ENCODE peak calls at places on chromosome 14, in ten cellular contexts. E is thyroid gland, N is SJSA1, C is endothelial cell of umbilical vein, W is PC-3, Y is astrocyte, T is thoracic aorta, H is adrenal gland, U is mammary epithelial cell, V is fibroblast of lung. G is an unnamed sample. For H3K36me3, the result is how much of the 10 kb centered on the place peaks cover.

GRCh38 chr14:76828339-76829015 is 2.3 kb downstream of the LRRC74A start:
- DNase-seq in Y (no peak), V (no peak), C (no peak), H (no peak), U (peak), E (no peak), T (no peak), N (no peak), W (no peak), G (no peak)

GRCh38 chr14:102849522-102850379 is 72.5 kb downstream of the TRAF3 start:
- DNase-seq in W (no peak), C (peak), H (no peak), T (no peak), V (peak), Y (peak), E (peak), N (no peak), U (peak), G (no peak)

GRCh38 chr14:51981218-51981854 is 8.0 kb upstream of the RTRAF start:
- DNase-seq in N (no peak), C (no peak), V (no peak), T (no peak), W (no peak), Y (no peak), U (no peak), E (no peak), H (no peak), G (no peak)

GRCh38 chr14:75709207-75709812 is 48.3 kb downstream of the TTLL5 start:
- DNase-seq in C (peak), U (peak), N (peak), W (peak), V (peak), H (peak), E (peak), T (peak), Y (peak), G (peak)

GRCh38 chr14:52012635-52013034 is 23.3 kb downstream of the RTRAF start:
- DNase-seq in C (no peak), W (no peak), Y (no peak), U (no peak), T (no peak), N (no peak), E (no peak), V (no peak), H (peak), G (no peak)

GRCh38 chr14:89767861-89768268 is 186.7 kb downstream of the EFCAB11 start:
- DNase-seq in W (peak), U (peak), T (no peak), Y (peak), H (peak), N (no peak), V (peak), E (no peak), C (peak), G (no peak)

GRCh38 chr14:37587881-37588666 is 7.0 kb downstream of the FOXA1 start:
- DNase-seq in U (no peak), C (no peak), Y (no peak), V (no peak), W (peak), H (no peak), N (no peak), T (no peak), E (no peak), G (no peak)

GRCh38 chr14:36747411-36748184 is 85.9 kb downstream of the PAX9 start:
- DNase-seq in C (peak), V (no peak), Y (no peak), T (no peak), N (no peak), U (no peak), W (peak), E (no peak), H (no peak), G (no peak)

GRCh38 chr14:61514006-61514830 is 181.1 kb upstream of the HIF1A start:
- DNase-seq in N (no peak), Y (peak), T (no peak), U (peak), W (peak), E (peak), V (peak), H (no peak), C (no peak), G (peak)

GRCh38 chr14:53144244-53144643 is 8.9 kb downstream of the DDHD1 start:
- DNase-seq in C (no peak), U (no peak), V (peak), N (no peak), W (no peak), Y (no peak), H (no peak), T (no peak), E (no peak), G (no peak)

GRCh38 chr14:53925201-53925766 is 31.3 kb downstream of the BMP4 start:
- DNase-seq in W (no peak), N (no peak), V (no peak), C (no peak), Y (no peak), T (no peak), U (no peak), E (no peak), H (no peak), G (no peak)

GRCh38 chr14:86646688-86647687 is 1117.0 kb downstream of the FLRT2 start:
- DNase-seq in W (peak), C (no peak), N (no peak), E (no peak), H (no peak), T (no peak), V (peak), Y (peak), U (peak), G (no peak)

GRCh38 chr14:91509083-91509877 is 830 bp downstream of the PPP4R3A start:
- DNase-seq in H (peak), N (peak), W (no peak), E (peak), V (no peak), U (peak), Y (no peak), T (no peak), C (peak), G (peak)

GRCh38 chr14:53894456-53894855 is 62.2 kb downstream of the BMP4 start:
- DNase-seq in Y (peak), C (peak), U (peak), T (no peak), H (no peak), E (no peak), N (no peak), V (peak), W (peak), G (no peak)

GRCh38 chr14:98234208-98234607 is 1037.8 kb downstream of the BCL11B start:
- DNase-seq in E (no peak), Y (peak), V (peak), H (no peak), T (no peak), W (peak), C (no peak), N (no peak), U (peak), G (no peak)

GRCh38 chr14:73059326-73059725 is 992 bp downstream of the RBM25 start:
- DNase-seq in Y (peak), H (no peak), W (no peak), T (no peak), E (no peak), C (peak), U (no peak), N (no peak), V (peak), G (no peak)

GRCh38 chr14:29805415-29806123 is 122.1 kb downstream of the PRKD1 start:
- DNase-seq in W (peak), U (peak), C (peak), Y (peak), T (peak), E (peak), N (no peak), V (peak), H (peak), G (no peak)

GRCh38 chr14:58272589-58273372 is 25.6 kb upstream of the ARID4A start:
- DNase-seq in N (no peak), W (peak), U (no peak), H (no peak), C (peak), Y (peak), V (peak), E (no peak), T (no peak), G (no peak)

GRCh38 chr14:53701108-53701875 is 255.3 kb downstream of the BMP4 start:
- DNase-seq in U (no peak), W (no peak), Y (no peak), N (no peak), V (no peak), E (no peak), H (no peak), T (no peak), C (no peak), G (no peak)

GRCh38 chr14:68623828-68624227 is 169.0 kb downstream of the ZFP36L1 start:
- DNase-seq in T (no peak), E (no peak), W (no peak), H (no peak), V (no peak), N (no peak), C (no peak), U (no peak), Y (no peak), G (no peak)

GRCh38 chr14:68297871-68298468 is 478.4 kb downstream of the RAD51B start:
- DNase-seq in W (peak), T (no peak), H (no peak), V (peak), U (no peak), E (peak), N (no peak), Y (no peak), C (peak), G (no peak)

GRCh38 chr14:103393687-103394626 is 8.7 kb downstream of the MARK3 start:
- DNase-seq in H (peak), Y (peak), T (no peak), C (peak), W (peak), U (no peak), V (peak), N (no peak), E (peak), G (no peak)

GRCh38 chr14:89014570-89014847 is 190.1 kb downstream of the TTC8 start:
- DNase-seq in C (no peak), T (no peak), V (no peak), N (no peak), U (no peak), Y (no peak), W (no peak), E (no peak), H (no peak), G (no peak)

GRCh38 chr14:20489093-20489994 is 16.0 kb upstream of the RNASE10 start:
- DNase-seq in U (peak), Y (no peak), W (peak), N (no peak), C (no peak), H (no peak), V (no peak), T (no peak), E (no peak), G (no peak)

GRCh38 chr14:89625208-89625987 is 208.4 kb upstream of the FOXN3 start:
- DNase-seq in E (peak), C (no peak), T (no peak), V (peak), U (no peak), N (no peak), W (no peak), H (peak), Y (peak), G (no peak)

GRCh38 chr14:92922883-92923743 is at the start of gene CHGA:
- DNase-seq in W (no peak), N (peak), E (peak), T (no peak), V (peak), Y (peak), H (peak), U (peak), C (peak), G (no peak)

GRCh38 chr14:45947785-45948184 is 694.8 kb upstream of the MIS18BP1 start:
- DNase-seq in C (no peak), T (no peak), U (no peak), N (no peak), V (no peak), E (no peak), W (no peak), H (no peak), Y (no peak), G (no peak)

GRCh38 chr14:99158646-99159165 is 113.3 kb downstream of the BCL11B start:
- DNase-seq in W (no peak), Y (no peak), T (no peak), N (peak), V (no peak), U (no peak), H (no peak), E (no peak), C (no peak), G (no peak)

GRCh38 chr14:75470238-75470797 is 42.5 kb downstream of the JDP2 start:
- DNase-seq in C (no peak), U (no peak), N (no peak), T (no peak), H (no peak), V (no peak), E (no peak), W (no peak), Y (no peak), G (peak)

GRCh38 chr14:34301107-34301734 is 160.8 kb downstream of the SPTSSA start:
- DNase-seq in U (peak), E (no peak), Y (peak), H (no peak), C (peak), N (no peak), T (no peak), V (peak), W (peak), G (no peak)

GRCh38 chr14:25150934-25151790 is 101.2 kb upstream of the STXBP6 start:
- DNase-seq in U (peak), T (no peak), Y (peak), E (no peak), N (no peak), W (peak), V (peak), H (no peak), C (peak), G (no peak)

GRCh38 chr14:68295316-68295816 is 475.8 kb downstream of the RAD51B start:
- DNase-seq in C (no peak), U (no peak), W (no peak), E (peak), N (no peak), T (no peak), H (peak), Y (no peak), V (no peak), G (no peak)

GRCh38 chr14:96565811-96566210 is 63.6 kb downstream of the PAPOLA start:
- DNase-seq in C (no peak), E (no peak), W (no peak), U (no peak), H (no peak), T (no peak), Y (no peak), N (no peak), V (no peak), G (no peak)

GRCh38 chr14:45904313-45904712 is 651.3 kb upstream of the MIS18BP1 start:
- DNase-seq in W (no peak), U (no peak), N (no peak), C (no peak), H (no peak), V (no peak), Y (no peak), E (no peak), T (no peak), G (no peak)

GRCh38 chr14:31990959-31991541 is 86.1 kb upstream of the ARHGAP5 start:
- DNase-seq in W (peak), H (no peak), E (no peak), C (peak), N (no peak), T (no peak), U (peak), V (peak), Y (peak), G (no peak)

GRCh38 chr14:102076793-102077759 is 9.8 kb downstream of the HSP90AA1 start:
- DNase-seq in T (no peak), E (no peak), W (peak), C (no peak), V (no peak), Y (no peak), U (no peak), H (no peak), N (no peak), G (no peak)

GRCh38 chr14:60713513-60713912 is 10.6 kb downstream of the SIX4 start:
- DNase-seq in W (no peak), N (no peak), Y (no peak), H (no peak), E (no peak), T (no peak), C (no peak), V (no peak), U (no peak), G (no peak)

DNA sequence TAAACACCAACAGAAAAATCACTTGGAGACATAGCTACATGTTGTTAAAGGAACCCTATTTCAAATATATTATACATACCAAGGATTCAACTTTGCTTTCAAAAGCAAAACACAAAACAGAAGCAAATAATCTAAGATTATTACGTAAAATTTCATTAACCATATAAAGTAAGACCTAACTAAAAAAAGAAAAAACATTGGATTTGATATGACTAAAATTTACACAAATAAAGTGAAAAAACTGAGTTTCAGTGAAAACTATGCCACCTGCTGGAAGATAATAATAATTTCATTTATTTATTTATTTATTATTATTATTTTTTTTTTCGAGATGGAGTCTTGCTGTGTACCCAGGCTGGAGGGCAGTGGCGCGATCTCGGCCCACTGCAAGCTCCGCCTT is 45.2 kb downstream of the WDHD1 start:
- DNase-seq in C (peak), Y (no peak), H (no peak), V (peak), U (no peak), W (peak), T (no peak), E (no peak), N (no peak), G (no peak)
- H3K36me3 ChIP-seq in C (under half), Y (under half), H (under half), V (under half), U (under half), W (half or more), T (under half), E (under half), N (under half), G (under half)

GRCh38 chr14:63777024-63777423 is 49.2 kb upstream of the SGPP1 start:
- DNase-seq in Y (peak), W (peak), V (peak), N (no peak), T (no peak), H (no peak), E (no peak), U (peak), C (peak), G (no peak)

GRCh38 chr14:63770187-63770807 is 42.4 kb upstream of the SGPP1 start:
- DNase-seq in T (no peak), V (peak), E (peak), U (peak), C (peak), H (peak), W (peak), N (no peak), Y (peak), G (peak)

DNA sequence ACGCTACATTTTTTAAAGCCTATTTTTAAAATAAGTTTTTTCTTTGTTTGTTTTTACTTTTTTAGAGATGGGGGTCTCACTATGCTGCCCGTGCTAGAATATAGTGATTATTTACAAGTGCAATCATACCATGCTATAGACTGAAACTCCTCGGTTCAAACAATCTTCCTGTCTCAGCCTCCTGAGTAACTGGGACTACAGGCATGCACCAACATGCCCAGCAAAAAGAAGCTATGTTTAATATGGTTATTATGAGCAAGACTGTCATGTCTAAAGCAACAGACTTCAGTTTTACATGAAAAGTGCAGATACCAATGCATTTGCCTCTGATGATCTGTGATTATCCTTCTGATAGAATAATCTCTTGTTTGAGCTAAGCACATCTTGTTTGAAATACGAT is 45.6 kb upstream of the SGPP1 start:
- DNase-seq in E (no peak), Y (no peak), T (no peak), U (peak), W (no peak), C (no peak), V (no peak), H (no peak), N (no peak), G (peak)
- H3K27ac ChIP-seq in E (no peak), Y (no peak), T (no peak), U (peak), W (no peak), C (no peak), V (no peak), H (no peak), N (no peak), G (no peak)

DNA sequence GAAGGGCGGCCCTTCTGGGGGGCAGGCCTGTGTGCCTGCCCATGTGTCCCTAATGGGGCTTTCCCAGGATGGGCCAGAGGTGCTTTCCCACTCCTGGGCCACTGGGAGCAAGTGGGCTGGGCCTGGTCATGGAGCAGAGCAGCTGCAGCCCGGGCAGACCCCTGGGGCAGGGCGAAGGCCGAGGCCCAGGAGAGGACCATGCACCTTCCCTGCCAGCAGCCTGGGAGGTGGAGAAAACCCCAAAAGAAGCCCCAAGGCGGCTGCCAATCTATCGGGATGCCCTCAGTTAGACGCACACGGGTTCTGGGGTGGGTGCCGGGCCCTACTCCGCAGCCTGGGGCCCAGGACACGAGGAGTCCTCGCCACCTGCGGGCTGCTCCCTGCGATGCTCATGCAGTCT is 16.1 kb upstream of the CRIP2 start:
- DNase-seq in T (no peak), Y (no peak), E (no peak), W (no peak), H (no peak), V (no peak), N (no peak), C (no peak), U (no peak), G (no peak)
- H3K36me3 ChIP-seq in T (under half), Y (under half), E (under half), W (under half), H (half or more), V (under half), N (under half), C (half or more), U (under half), G (under half)

GRCh38 chr14:50775357-50775756 is 55.6 kb downstream of the NIN start:
- DNase-seq in U (peak), T (no peak), V (peak), E (no peak), W (peak), C (peak), Y (peak), H (no peak), N (peak), G (no peak)

GRCh38 chr14:50773632-50774541 is 57.1 kb downstream of the NIN start:
- DNase-seq in C (peak), Y (peak), N (peak), U (peak), T (no peak), V (peak), E (peak), H (peak), W (peak), G (peak)

GRCh38 chr14:50776522-50776921 is 54.4 kb downstream of the NIN start:
- DNase-seq in C (no peak), W (no peak), V (no peak), Y (no peak), E (no peak), U (no peak), T (no peak), H (no peak), N (no peak), G (no peak)

GRCh38 chr14:50772361-50772760 is 58.6 kb downstream of the NIN start:
- DNase-seq in N (no peak), Y (peak), C (no peak), U (no peak), E (no peak), H (no peak), T (no peak), W (no peak), V (peak), G (no peak)

GRCh38 chr14:50774542-50775267 is 56.3 kb downstream of the NIN start:
- DNase-seq in T (no peak), Y (no peak), E (no peak), U (no peak), W (no peak), N (no peak), H (no peak), C (no peak), V (peak), G (no peak)
- H3K27ac ChIP-seq in T (peak), Y (peak), E (no peak), U (peak), W (peak), N (peak), H (no peak), C (peak), V (peak), G (peak)